ENCODE peak calls at places on chromosomes 11 and 22, in five cellular contexts. One of them, this sample, is unnamed.

GRCh38 chr11:119584193-119585037 is 144.6 kb downstream of the NECTIN1 start:
- DNase-seq in hepatocyte: peak
- DNase-seq in A549: no peak
- DNase-seq in choroid plexus epithelial cell: peak
- DNase-seq in tibial nerve: no peak
- DNase-seq in this sample: peak

GRCh38 chr11:35121326-35121865 is 17.6 kb upstream of the CD44 start:
- DNase-seq in hepatocyte: no peak
- DNase-seq in choroid plexus epithelial cell: no peak
- DNase-seq in A549: no peak
- DNase-seq in tibial nerve: no peak
- DNase-seq in this sample: no peak

GRCh38 chr22:36546092-36546804 is 17.3 kb upstream of the EIF3D start:
- DNase-seq in hepatocyte: peak
- DNase-seq in tibial nerve: no peak
- DNase-seq in choroid plexus epithelial cell: peak
- DNase-seq in A549: peak
- DNase-seq in this sample: no peak

GRCh38 chr11:70127653-70128434 is 49.7 kb downstream of the ANO1 start:
- DNase-seq in A549: no peak
- DNase-seq in choroid plexus epithelial cell: peak
- DNase-seq in tibial nerve: no peak
- DNase-seq in hepatocyte: no peak
- DNase-seq in this sample: no peak

GRCh38 chr22:44550666-44551491 is 52.8 kb upstream of the RTL6 start:
- DNase-seq in hepatocyte: peak
- DNase-seq in tibial nerve: no peak
- DNase-seq in choroid plexus epithelial cell: peak
- DNase-seq in A549: peak
- DNase-seq in this sample: no peak

GRCh38 chr22:17133137-17133536 is 12.0 kb upstream of the TMEM121B start:
- DNase-seq in hepatocyte: no peak
- DNase-seq in choroid plexus epithelial cell: no peak
- DNase-seq in A549: no peak
- DNase-seq in tibial nerve: no peak
- DNase-seq in this sample: no peak

GRCh38 chr22:35887296-35887875 is 141.2 kb downstream of the RBFOX2 start:
- DNase-seq in A549: peak
- DNase-seq in choroid plexus epithelial cell: peak
- DNase-seq in tibial nerve: no peak
- DNase-seq in hepatocyte: no peak
- DNase-seq in this sample: no peak

GRCh38 chr22:49574861-49575702 is 252.6 kb downstream of the BRD1 start:
- DNase-seq in hepatocyte: no peak
- DNase-seq in choroid plexus epithelial cell: no peak
- DNase-seq in A549: no peak
- DNase-seq in tibial nerve: no peak
- DNase-seq in this sample: no peak

GRCh38 chr22:35552186-35552842 is 11.7 kb downstream of the RASD2 start:
- DNase-seq in tibial nerve: no peak
- DNase-seq in choroid plexus epithelial cell: peak
- DNase-seq in hepatocyte: peak
- DNase-seq in A549: peak
- DNase-seq in this sample: no peak

GRCh38 chr22:26522012-26522411 is 9.7 kb upstream of the TFIP11 start:
- DNase-seq in choroid plexus epithelial cell: no peak
- DNase-seq in A549: no peak
- DNase-seq in hepatocyte: no peak
- DNase-seq in tibial nerve: no peak
- DNase-seq in this sample: no peak

GRCh38 chr11:20668844-20669832 is at the start of gene NELL1:
- DNase-seq in hepatocyte: peak
- DNase-seq in A549: no peak
- DNase-seq in choroid plexus epithelial cell: peak
- DNase-seq in tibial nerve: no peak
- DNase-seq in this sample: no peak
- H3K4me3 ChIP-seq in hepatocyte: peak
- H3K4me3 ChIP-seq in A549: peak
- H3K4me3 ChIP-seq in choroid plexus epithelial cell: no peak
- H3K4me3 ChIP-seq in tibial nerve: peak
- H3K4me3 ChIP-seq in this sample: no peak

GRCh38 chr11:106021181-106021966 is 666 bp downstream of the MSANTD4 start:
- DNase-seq in choroid plexus epithelial cell: peak
- DNase-seq in A549: no peak
- DNase-seq in tibial nerve: no peak
- DNase-seq in hepatocyte: peak
- DNase-seq in this sample: no peak

GRCh38 chr11:106021967-106022794 is at the start of gene MSANTD4:
- DNase-seq in tibial nerve: peak
- DNase-seq in choroid plexus epithelial cell: peak
- DNase-seq in hepatocyte: peak
- DNase-seq in A549: peak
- DNase-seq in this sample: peak

GRCh38 chr11:106017088-106017487 is 5.0 kb downstream of the MSANTD4 start:
- DNase-seq in A549: no peak
- DNase-seq in choroid plexus epithelial cell: no peak
- DNase-seq in hepatocyte: no peak
- DNase-seq in tibial nerve: no peak
- DNase-seq in this sample: no peak

GRCh38 chr11:106022795-106023275 is 795 bp upstream of the MSANTD4 start:
- DNase-seq in hepatocyte: no peak
- DNase-seq in A549: no peak
- DNase-seq in tibial nerve: peak
- DNase-seq in choroid plexus epithelial cell: no peak
- DNase-seq in this sample: no peak
- H3K4me3 ChIP-seq in hepatocyte: peak
- H3K4me3 ChIP-seq in A549: peak
- H3K4me3 ChIP-seq in tibial nerve: peak
- H3K4me3 ChIP-seq in choroid plexus epithelial cell: peak
- H3K4me3 ChIP-seq in this sample: peak

DNA sequence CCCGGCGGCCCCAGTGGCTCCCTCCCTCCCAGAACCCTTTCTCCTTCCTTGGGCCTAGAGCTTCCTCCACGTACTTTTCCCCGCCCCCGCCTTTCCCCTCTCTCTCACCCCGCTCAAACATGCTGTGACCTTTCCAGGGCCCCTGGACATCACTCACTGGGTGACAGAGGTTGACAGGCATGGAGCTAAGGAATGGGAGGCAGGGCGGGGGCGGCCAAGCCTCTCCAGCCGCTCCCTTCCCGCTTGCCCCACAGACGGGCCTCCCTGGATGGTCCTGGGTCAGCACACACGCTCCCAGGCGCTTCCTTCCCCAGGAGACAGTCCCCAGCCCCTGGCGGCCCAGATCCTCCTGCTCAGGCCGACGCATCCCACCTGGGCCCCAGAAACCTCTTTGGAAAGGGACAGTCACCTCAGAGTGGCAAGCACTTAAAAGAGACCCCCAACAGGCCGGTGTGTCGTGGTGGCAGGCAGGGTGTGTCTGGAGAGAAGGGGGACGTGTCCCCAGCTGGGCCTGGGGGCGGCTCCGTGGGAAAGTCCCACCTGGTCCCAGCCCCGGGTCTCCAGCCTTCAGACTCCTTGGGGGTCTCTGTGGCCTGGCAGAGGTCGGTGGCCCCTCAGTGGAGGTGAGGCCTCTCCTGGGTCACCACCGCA is 8.8 kb downstream of the H19 start:
- DNase-seq in hepatocyte: peak
- DNase-seq in A549: peak
- DNase-seq in choroid plexus epithelial cell: no peak
- DNase-seq in tibial nerve: no peak
- DNase-seq in this sample: no peak
- H3K4me3 ChIP-seq in hepatocyte: no peak
- H3K4me3 ChIP-seq in A549: no peak
- H3K4me3 ChIP-seq in choroid plexus epithelial cell: no peak
- H3K4me3 ChIP-seq in tibial nerve: no peak
- H3K4me3 ChIP-seq in this sample: no peak

DNA sequence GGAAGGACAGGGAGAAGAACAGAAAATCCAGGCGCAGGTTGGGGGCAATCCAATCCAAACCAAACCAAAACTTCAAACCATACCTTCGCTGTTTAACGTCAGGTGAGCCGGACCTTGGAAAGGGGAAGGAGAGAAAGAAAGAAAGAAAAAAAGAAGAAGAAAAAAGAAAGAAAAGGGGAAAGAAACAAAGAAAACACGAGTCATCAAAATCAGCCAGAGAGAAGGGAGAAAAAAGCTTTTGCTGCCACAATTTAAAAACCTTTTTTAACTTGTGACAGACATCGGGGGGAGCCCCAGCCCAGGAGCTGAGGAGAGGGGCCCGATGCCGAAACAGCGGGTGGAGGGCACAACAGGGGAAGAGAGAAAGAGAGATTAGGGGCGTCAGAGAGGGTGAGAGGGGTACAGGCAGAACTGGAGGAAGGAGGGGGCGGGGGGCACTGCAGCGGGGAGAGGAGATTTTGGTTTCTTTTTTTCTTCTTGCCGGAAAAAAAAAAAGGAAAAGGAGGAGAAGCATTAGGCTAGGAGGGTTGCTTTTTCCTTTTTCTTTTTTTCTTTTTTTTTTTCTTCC is 30.1 kb downstream of the NRXN2 start:
- DNase-seq in A549: no peak
- DNase-seq in tibial nerve: no peak
- DNase-seq in hepatocyte: no peak
- DNase-seq in choroid plexus epithelial cell: no peak
- DNase-seq in this sample: no peak
- H3K4me3 ChIP-seq in A549: no peak
- H3K4me3 ChIP-seq in tibial nerve: no peak
- H3K4me3 ChIP-seq in hepatocyte: no peak
- H3K4me3 ChIP-seq in choroid plexus epithelial cell: no peak
- H3K4me3 ChIP-seq in this sample: no peak

GRCh38 chr11:68481579-68482240 is 21.2 kb downstream of the PPP6R3 start:
- DNase-seq in hepatocyte: no peak
- DNase-seq in tibial nerve: no peak
- DNase-seq in choroid plexus epithelial cell: no peak
- DNase-seq in A549: no peak
- DNase-seq in this sample: no peak

GRCh38 chr11:68480193-68480592 is 19.6 kb downstream of the PPP6R3 start:
- DNase-seq in hepatocyte: no peak
- DNase-seq in A549: no peak
- DNase-seq in tibial nerve: no peak
- DNase-seq in choroid plexus epithelial cell: no peak
- DNase-seq in this sample: no peak

GRCh38 chr11:68479390-68479789 is 18.8 kb downstream of the PPP6R3 start:
- DNase-seq in choroid plexus epithelial cell: no peak
- DNase-seq in hepatocyte: no peak
- DNase-seq in tibial nerve: no peak
- DNase-seq in A549: no peak
- DNase-seq in this sample: no peak

GRCh38 chr11:68480855-68481510 is 20.4 kb downstream of the PPP6R3 start:
- DNase-seq in tibial nerve: no peak
- DNase-seq in choroid plexus epithelial cell: no peak
- DNase-seq in hepatocyte: no peak
- DNase-seq in A549: no peak
- DNase-seq in this sample: no peak
- H3K4me3 ChIP-seq in tibial nerve: no peak
- H3K4me3 ChIP-seq in choroid plexus epithelial cell: no peak
- H3K4me3 ChIP-seq in hepatocyte: no peak
- H3K4me3 ChIP-seq in A549: no peak
- H3K4me3 ChIP-seq in this sample: no peak

DNA sequence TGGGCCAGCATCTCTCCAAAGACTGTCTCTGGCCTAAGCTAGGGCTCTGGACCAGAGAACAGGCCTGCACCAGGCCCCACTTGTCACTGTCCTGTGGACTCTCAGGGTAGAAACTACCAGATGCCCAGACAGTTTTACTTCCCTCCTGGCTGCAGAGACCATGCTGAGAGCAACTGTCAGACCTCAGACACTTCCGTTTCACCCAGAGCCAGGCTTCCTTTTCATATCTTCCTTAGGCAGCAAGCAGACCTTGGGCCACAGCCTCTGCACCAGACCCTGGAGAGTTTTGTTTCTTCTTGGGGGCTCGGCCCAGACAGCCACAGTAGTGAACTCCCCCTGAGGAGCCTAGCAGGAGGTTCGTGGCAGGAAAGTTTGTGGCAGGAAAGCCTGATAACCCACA is 12.1 kb upstream of the FCHSD2 start:
- DNase-seq in A549: no peak
- DNase-seq in tibial nerve: no peak
- DNase-seq in hepatocyte: no peak
- DNase-seq in choroid plexus epithelial cell: no peak
- DNase-seq in this sample: no peak
- H3K4me3 ChIP-seq in A549: no peak
- H3K4me3 ChIP-seq in tibial nerve: no peak
- H3K4me3 ChIP-seq in hepatocyte: no peak
- H3K4me3 ChIP-seq in choroid plexus epithelial cell: no peak
- H3K4me3 ChIP-seq in this sample: no peak

This sample was measured in kidney epithelial cell.